ENCODE peak calls at places on chromosomes 1 and 21, in nine cellular contexts. One of them, this sample, is unnamed.

GRCh38 chr1:9809122-9809521 is 14.6 kb downstream of the CLSTN1 start:
- DNase-seq in stimulated activated CD4-positive, alpha-beta T cell treated with anti-CD3 and anti-CD28 coated beads, Interleukin-1b, Interleukin-23, amount 100 ng/mL, for 4 hours: no peak
- DNase-seq in kidney tubule cell: peak; percentile 97
- DNase-seq in tibial artery: no peak
- DNase-seq in ovary: no peak
- DNase-seq in activated CD4-positive, alpha-beta T cell treated with anti-CD3 and anti-CD28 coated beads for 48 hours: no peak
- DNase-seq in posterior cingulate gyrus: peak; percentile 57
- DNase-seq in iris pigment epithelial cell: no peak
- DNase-seq in fibroblast of the aortic adventitia: no peak
- DNase-seq in this sample: no peak

GRCh38 chr1:196678510-196678884 is 26.7 kb downstream of the CFH start:
- DNase-seq in stimulated activated CD4-positive, alpha-beta T cell treated with anti-CD3 and anti-CD28 coated beads, Interleukin-1b, Interleukin-23, amount 100 ng/mL, for 4 hours: no peak
- DNase-seq in kidney tubule cell: peak; percentile 23
- DNase-seq in tibial artery: no peak
- DNase-seq in ovary: no peak
- DNase-seq in activated CD4-positive, alpha-beta T cell treated with anti-CD3 and anti-CD28 coated beads for 48 hours: no peak
- DNase-seq in posterior cingulate gyrus: no peak
- DNase-seq in iris pigment epithelial cell: peak; percentile 91
- DNase-seq in fibroblast of the aortic adventitia: peak; percentile 64
- DNase-seq in this sample: peak; percentile 83

GRCh38 chr1:94983343-94983742 is 56.4 kb upstream of the CNN3 start:
- DNase-seq in stimulated activated CD4-positive, alpha-beta T cell treated with anti-CD3 and anti-CD28 coated beads, Interleukin-1b, Interleukin-23, amount 100 ng/mL, for 4 hours: no peak
- DNase-seq in kidney tubule cell: peak; percentile 88
- DNase-seq in tibial artery: no peak
- DNase-seq in ovary: no peak
- DNase-seq in activated CD4-positive, alpha-beta T cell treated with anti-CD3 and anti-CD28 coated beads for 48 hours: no peak
- DNase-seq in posterior cingulate gyrus: no peak
- DNase-seq in iris pigment epithelial cell: peak; percentile 97
- DNase-seq in fibroblast of the aortic adventitia: peak; percentile 62
- DNase-seq in this sample: peak; percentile 72

GRCh38 chr1:173648880-173649605 is 13.9 kb downstream of the TEX50 start:
- DNase-seq in stimulated activated CD4-positive, alpha-beta T cell treated with anti-CD3 and anti-CD28 coated beads, Interleukin-1b, Interleukin-23, amount 100 ng/mL, for 4 hours: no peak
- DNase-seq in kidney tubule cell: no peak
- DNase-seq in tibial artery: no peak
- DNase-seq in ovary: no peak
- DNase-seq in activated CD4-positive, alpha-beta T cell treated with anti-CD3 and anti-CD28 coated beads for 48 hours: no peak
- DNase-seq in posterior cingulate gyrus: no peak
- DNase-seq in iris pigment epithelial cell: peak; percentile 14
- DNase-seq in fibroblast of the aortic adventitia: no peak
- DNase-seq in this sample: no peak

GRCh38 chr1:48492392-48492791 is 20.4 kb upstream of the SPATA6 start:
- DNase-seq in stimulated activated CD4-positive, alpha-beta T cell treated with anti-CD3 and anti-CD28 coated beads, Interleukin-1b, Interleukin-23, amount 100 ng/mL, for 4 hours: no peak
- DNase-seq in kidney tubule cell: peak; percentile 46
- DNase-seq in tibial artery: no peak
- DNase-seq in ovary: no peak
- DNase-seq in activated CD4-positive, alpha-beta T cell treated with anti-CD3 and anti-CD28 coated beads for 48 hours: no peak
- DNase-seq in posterior cingulate gyrus: no peak
- DNase-seq in iris pigment epithelial cell: no peak
- DNase-seq in fibroblast of the aortic adventitia: no peak
- DNase-seq in this sample: no peak

GRCh38 chr1:43705982-43706597 is 1.2 kb upstream of the ST3GAL3 start:
- DNase-seq in stimulated activated CD4-positive, alpha-beta T cell treated with anti-CD3 and anti-CD28 coated beads, Interleukin-1b, Interleukin-23, amount 100 ng/mL, for 4 hours: no peak
- DNase-seq in kidney tubule cell: peak; percentile 23
- DNase-seq in tibial artery: no peak
- DNase-seq in ovary: no peak
- DNase-seq in activated CD4-positive, alpha-beta T cell treated with anti-CD3 and anti-CD28 coated beads for 48 hours: no peak
- DNase-seq in posterior cingulate gyrus: no peak
- DNase-seq in iris pigment epithelial cell: peak; percentile 21
- DNase-seq in fibroblast of the aortic adventitia: no peak
- DNase-seq in this sample: no peak

GRCh38 chr1:160636547-160636946 is 10.3 kb downstream of the SLAMF1 start:
- DNase-seq in stimulated activated CD4-positive, alpha-beta T cell treated with anti-CD3 and anti-CD28 coated beads, Interleukin-1b, Interleukin-23, amount 100 ng/mL, for 4 hours: no peak
- DNase-seq in kidney tubule cell: no peak
- DNase-seq in tibial artery: no peak
- DNase-seq in ovary: no peak
- DNase-seq in activated CD4-positive, alpha-beta T cell treated with anti-CD3 and anti-CD28 coated beads for 48 hours: no peak
- DNase-seq in posterior cingulate gyrus: no peak
- DNase-seq in iris pigment epithelial cell: no peak
- DNase-seq in fibroblast of the aortic adventitia: no peak
- DNase-seq in this sample: no peak

GRCh38 chr1:224747578-224747977 is 131.5 kb downstream of the CNIH3 start:
- DNase-seq in stimulated activated CD4-positive, alpha-beta T cell treated with anti-CD3 and anti-CD28 coated beads, Interleukin-1b, Interleukin-23, amount 100 ng/mL, for 4 hours: no peak
- DNase-seq in kidney tubule cell: peak; percentile 39
- DNase-seq in tibial artery: no peak
- DNase-seq in ovary: no peak
- DNase-seq in activated CD4-positive, alpha-beta T cell treated with anti-CD3 and anti-CD28 coated beads for 48 hours: peak; percentile 51
- DNase-seq in posterior cingulate gyrus: no peak
- DNase-seq in iris pigment epithelial cell: peak; percentile 14
- DNase-seq in fibroblast of the aortic adventitia: peak; percentile 52
- DNase-seq in this sample: peak; percentile 56

GRCh38 chr21:35483267-35483666 is 434.2 kb upstream of the RUNX1 start:
- DNase-seq in stimulated activated CD4-positive, alpha-beta T cell treated with anti-CD3 and anti-CD28 coated beads, Interleukin-1b, Interleukin-23, amount 100 ng/mL, for 4 hours: no peak
- DNase-seq in kidney tubule cell: no peak
- DNase-seq in tibial artery: no peak
- DNase-seq in ovary: no peak
- DNase-seq in activated CD4-positive, alpha-beta T cell treated with anti-CD3 and anti-CD28 coated beads for 48 hours: no peak
- DNase-seq in posterior cingulate gyrus: no peak
- DNase-seq in iris pigment epithelial cell: no peak
- DNase-seq in fibroblast of the aortic adventitia: no peak
- DNase-seq in this sample: no peak

GRCh38 chr1:185813401-185813979 is 79.3 kb downstream of the HMCN1 start:
- DNase-seq in stimulated activated CD4-positive, alpha-beta T cell treated with anti-CD3 and anti-CD28 coated beads, Interleukin-1b, Interleukin-23, amount 100 ng/mL, for 4 hours: no peak
- DNase-seq in kidney tubule cell: peak; percentile 56
- DNase-seq in tibial artery: no peak
- DNase-seq in ovary: no peak
- DNase-seq in activated CD4-positive, alpha-beta T cell treated with anti-CD3 and anti-CD28 coated beads for 48 hours: no peak
- DNase-seq in posterior cingulate gyrus: no peak
- DNase-seq in iris pigment epithelial cell: peak; percentile 68
- DNase-seq in fibroblast of the aortic adventitia: peak; percentile 84
- DNase-seq in this sample: peak; percentile 79

GRCh38 chr1:165717918-165718515 is 19.7 kb upstream of the ALDH9A1 start:
- DNase-seq in stimulated activated CD4-positive, alpha-beta T cell treated with anti-CD3 and anti-CD28 coated beads, Interleukin-1b, Interleukin-23, amount 100 ng/mL, for 4 hours: no peak
- DNase-seq in kidney tubule cell: peak; percentile 66
- DNase-seq in tibial artery: no peak
- DNase-seq in ovary: no peak
- DNase-seq in activated CD4-positive, alpha-beta T cell treated with anti-CD3 and anti-CD28 coated beads for 48 hours: peak; percentile 32
- DNase-seq in posterior cingulate gyrus: no peak
- DNase-seq in iris pigment epithelial cell: peak; percentile 75
- DNase-seq in fibroblast of the aortic adventitia: peak; percentile 82
- DNase-seq in this sample: peak; percentile 70

GRCh38 chr1:209743145-209743482 is 12.7 kb upstream of the TRAF3IP3 start:
- DNase-seq in stimulated activated CD4-positive, alpha-beta T cell treated with anti-CD3 and anti-CD28 coated beads, Interleukin-1b, Interleukin-23, amount 100 ng/mL, for 4 hours: no peak
- DNase-seq in kidney tubule cell: peak; percentile 77
- DNase-seq in tibial artery: peak; percentile 69
- DNase-seq in ovary: peak; percentile 51
- DNase-seq in activated CD4-positive, alpha-beta T cell treated with anti-CD3 and anti-CD28 coated beads for 48 hours: no peak
- DNase-seq in posterior cingulate gyrus: no peak
- DNase-seq in iris pigment epithelial cell: peak; percentile 78
- DNase-seq in fibroblast of the aortic adventitia: peak; percentile 93
- DNase-seq in this sample: peak; percentile 96

GRCh38 chr1:22122273-22123070 is 20.4 kb downstream of the WNT4 start:
- DNase-seq in stimulated activated CD4-positive, alpha-beta T cell treated with anti-CD3 and anti-CD28 coated beads, Interleukin-1b, Interleukin-23, amount 100 ng/mL, for 4 hours: no peak
- DNase-seq in kidney tubule cell: no peak
- DNase-seq in tibial artery: peak; percentile 64
- DNase-seq in ovary: peak; percentile 15
- DNase-seq in activated CD4-positive, alpha-beta T cell treated with anti-CD3 and anti-CD28 coated beads for 48 hours: no peak
- DNase-seq in posterior cingulate gyrus: peak; percentile 84
- DNase-seq in iris pigment epithelial cell: no peak
- DNase-seq in fibroblast of the aortic adventitia: no peak
- DNase-seq in this sample: no peak

GRCh38 chr1:167685844-167686243 is 35.9 kb upstream of the MPZL1 start:
- DNase-seq in stimulated activated CD4-positive, alpha-beta T cell treated with anti-CD3 and anti-CD28 coated beads, Interleukin-1b, Interleukin-23, amount 100 ng/mL, for 4 hours: no peak
- DNase-seq in kidney tubule cell: no peak
- DNase-seq in tibial artery: no peak
- DNase-seq in ovary: no peak
- DNase-seq in activated CD4-positive, alpha-beta T cell treated with anti-CD3 and anti-CD28 coated beads for 48 hours: no peak
- DNase-seq in posterior cingulate gyrus: no peak
- DNase-seq in iris pigment epithelial cell: no peak
- DNase-seq in fibroblast of the aortic adventitia: no peak
- DNase-seq in this sample: no peak

GRCh38 chr1:209268479-209268878 is 315.0 kb upstream of the CAMK1G start:
- DNase-seq in stimulated activated CD4-positive, alpha-beta T cell treated with anti-CD3 and anti-CD28 coated beads, Interleukin-1b, Interleukin-23, amount 100 ng/mL, for 4 hours: no peak
- DNase-seq in kidney tubule cell: no peak
- DNase-seq in tibial artery: no peak
- DNase-seq in ovary: no peak
- DNase-seq in activated CD4-positive, alpha-beta T cell treated with anti-CD3 and anti-CD28 coated beads for 48 hours: no peak
- DNase-seq in posterior cingulate gyrus: no peak
- DNase-seq in iris pigment epithelial cell: no peak
- DNase-seq in fibroblast of the aortic adventitia: no peak
- DNase-seq in this sample: no peak

GRCh38 chr1:40627987-40628902 is 37.2 kb downstream of the RIMS3 start:
- DNase-seq in stimulated activated CD4-positive, alpha-beta T cell treated with anti-CD3 and anti-CD28 coated beads, Interleukin-1b, Interleukin-23, amount 100 ng/mL, for 4 hours: no peak
- DNase-seq in kidney tubule cell: peak; percentile 89
- DNase-seq in tibial artery: peak; percentile 34
- DNase-seq in ovary: no peak
- DNase-seq in activated CD4-positive, alpha-beta T cell treated with anti-CD3 and anti-CD28 coated beads for 48 hours: peak; percentile 53
- DNase-seq in posterior cingulate gyrus: no peak
- DNase-seq in iris pigment epithelial cell: no peak
- DNase-seq in fibroblast of the aortic adventitia: no peak
- DNase-seq in this sample: no peak

GRCh38 chr1:23951646-23952095 is 8.0 kb upstream of the PNRC2 start:
- DNase-seq in stimulated activated CD4-positive, alpha-beta T cell treated with anti-CD3 and anti-CD28 coated beads, Interleukin-1b, Interleukin-23, amount 100 ng/mL, for 4 hours: no peak
- DNase-seq in kidney tubule cell: peak; percentile 100
- DNase-seq in tibial artery: no peak
- DNase-seq in ovary: no peak
- DNase-seq in activated CD4-positive, alpha-beta T cell treated with anti-CD3 and anti-CD28 coated beads for 48 hours: no peak
- DNase-seq in posterior cingulate gyrus: no peak
- DNase-seq in iris pigment epithelial cell: peak; percentile 90
- DNase-seq in fibroblast of the aortic adventitia: peak; percentile 80
- DNase-seq in this sample: peak; percentile 85

GRCh38 chr1:208885046-208885445 is 640.9 kb upstream of the PLXNA2 start:
- DNase-seq in stimulated activated CD4-positive, alpha-beta T cell treated with anti-CD3 and anti-CD28 coated beads, Interleukin-1b, Interleukin-23, amount 100 ng/mL, for 4 hours: no peak
- DNase-seq in kidney tubule cell: no peak
- DNase-seq in tibial artery: no peak
- DNase-seq in ovary: no peak
- DNase-seq in activated CD4-positive, alpha-beta T cell treated with anti-CD3 and anti-CD28 coated beads for 48 hours: no peak
- DNase-seq in posterior cingulate gyrus: no peak
- DNase-seq in iris pigment epithelial cell: no peak
- DNase-seq in fibroblast of the aortic adventitia: no peak
- DNase-seq in this sample: no peak

GRCh38 chr1:64934115-64934880 is 32.1 kb downstream of the JAK1 start:
- DNase-seq in stimulated activated CD4-positive, alpha-beta T cell treated with anti-CD3 and anti-CD28 coated beads, Interleukin-1b, Interleukin-23, amount 100 ng/mL, for 4 hours: no peak
- DNase-seq in kidney tubule cell: peak; percentile 67
- DNase-seq in tibial artery: no peak
- DNase-seq in ovary: no peak
- DNase-seq in activated CD4-positive, alpha-beta T cell treated with anti-CD3 and anti-CD28 coated beads for 48 hours: no peak
- DNase-seq in posterior cingulate gyrus: no peak
- DNase-seq in iris pigment epithelial cell: peak; percentile 88
- DNase-seq in fibroblast of the aortic adventitia: peak; percentile 79
- DNase-seq in this sample: peak; percentile 77

GRCh38 chr1:86352096-86352495 is 44.0 kb downstream of the ODF2L start:
- DNase-seq in stimulated activated CD4-positive, alpha-beta T cell treated with anti-CD3 and anti-CD28 coated beads, Interleukin-1b, Interleukin-23, amount 100 ng/mL, for 4 hours: no peak
- DNase-seq in kidney tubule cell: no peak
- DNase-seq in tibial artery: no peak
- DNase-seq in ovary: no peak
- DNase-seq in activated CD4-positive, alpha-beta T cell treated with anti-CD3 and anti-CD28 coated beads for 48 hours: no peak
- DNase-seq in posterior cingulate gyrus: no peak
- DNase-seq in iris pigment epithelial cell: peak; percentile 7
- DNase-seq in fibroblast of the aortic adventitia: peak; percentile 12
- DNase-seq in this sample: no peak

GRCh38 chr1:52955129-52955970 is 28.3 kb downstream of the SCP2 start:
- DNase-seq in stimulated activated CD4-positive, alpha-beta T cell treated with anti-CD3 and anti-CD28 coated beads, Interleukin-1b, Interleukin-23, amount 100 ng/mL, for 4 hours: no peak
- DNase-seq in kidney tubule cell: peak; percentile 87
- DNase-seq in tibial artery: no peak
- DNase-seq in ovary: no peak
- DNase-seq in activated CD4-positive, alpha-beta T cell treated with anti-CD3 and anti-CD28 coated beads for 48 hours: no peak
- DNase-seq in posterior cingulate gyrus: no peak
- DNase-seq in iris pigment epithelial cell: peak; percentile 80
- DNase-seq in fibroblast of the aortic adventitia: peak; percentile 94
- DNase-seq in this sample: peak; percentile 89

GRCh38 chr21:44742418-44743153 is 31.2 kb upstream of the TSPEAR start:
- DNase-seq in stimulated activated CD4-positive, alpha-beta T cell treated with anti-CD3 and anti-CD28 coated beads, Interleukin-1b, Interleukin-23, amount 100 ng/mL, for 4 hours: no peak
- DNase-seq in kidney tubule cell: peak; percentile 4
- DNase-seq in tibial artery: no peak
- DNase-seq in ovary: no peak
- DNase-seq in activated CD4-positive, alpha-beta T cell treated with anti-CD3 and anti-CD28 coated beads for 48 hours: no peak
- DNase-seq in posterior cingulate gyrus: no peak
- DNase-seq in iris pigment epithelial cell: peak; percentile 14
- DNase-seq in fibroblast of the aortic adventitia: peak; percentile 20
- DNase-seq in this sample: no peak

GRCh38 chr1:197224160-197224559 is 43.9 kb upstream of the CRB1 start:
- DNase-seq in stimulated activated CD4-positive, alpha-beta T cell treated with anti-CD3 and anti-CD28 coated beads, Interleukin-1b, Interleukin-23, amount 100 ng/mL, for 4 hours: no peak
- DNase-seq in kidney tubule cell: peak; percentile 29
- DNase-seq in tibial artery: no peak
- DNase-seq in ovary: no peak
- DNase-seq in activated CD4-positive, alpha-beta T cell treated with anti-CD3 and anti-CD28 coated beads for 48 hours: no peak
- DNase-seq in posterior cingulate gyrus: no peak
- DNase-seq in iris pigment epithelial cell: peak; percentile 5
- DNase-seq in fibroblast of the aortic adventitia: peak; percentile 34
- DNase-seq in this sample: no peak

GRCh38 chr1:41735587-41736290 is 183.0 kb downstream of the HIVEP3 start:
- DNase-seq in stimulated activated CD4-positive, alpha-beta T cell treated with anti-CD3 and anti-CD28 coated beads, Interleukin-1b, Interleukin-23, amount 100 ng/mL, for 4 hours: no peak
- DNase-seq in kidney tubule cell: no peak
- DNase-seq in tibial artery: no peak
- DNase-seq in ovary: no peak
- DNase-seq in activated CD4-positive, alpha-beta T cell treated with anti-CD3 and anti-CD28 coated beads for 48 hours: no peak
- DNase-seq in posterior cingulate gyrus: peak; percentile 92
- DNase-seq in iris pigment epithelial cell: no peak
- DNase-seq in fibroblast of the aortic adventitia: peak; percentile 17
- DNase-seq in this sample: no peak

GRCh38 chr1:115755436-115756370 is 12.8 kb downstream of the CASQ2 start:
- DNase-seq in stimulated activated CD4-positive, alpha-beta T cell treated with anti-CD3 and anti-CD28 coated beads, Interleukin-1b, Interleukin-23, amount 100 ng/mL, for 4 hours: no peak
- DNase-seq in kidney tubule cell: no peak
- DNase-seq in tibial artery: no peak
- DNase-seq in ovary: no peak
- DNase-seq in activated CD4-positive, alpha-beta T cell treated with anti-CD3 and anti-CD28 coated beads for 48 hours: no peak
- DNase-seq in posterior cingulate gyrus: no peak
- DNase-seq in iris pigment epithelial cell: no peak
- DNase-seq in fibroblast of the aortic adventitia: no peak
- DNase-seq in this sample: no peak